ENCODE peak calls at places on chromosome 1, in ten cellular contexts. K is upper lobe of left lung, W is transverse colon, H is SK-N-SH, O is HepG2, L is GM12878, A is K562, G is sigmoid colon, T is esophagus muscularis mucosa, U is H1. C is an unnamed sample.

GRCh38 chr1:15902882-15903281 is 55.4 kb downstream of the SPEN start:
- DNase-seq in L (no peak), U (no peak), O (no peak), G (no peak), T (no peak), H (no peak), A (no peak), W (no peak), K (no peak), C (no peak)

GRCh38 chr1:230713915-230714764 is at the start of gene AGT:
- DNase-seq in O (peak; percentile 95), G (peak; percentile 89), T (no peak), W (peak; percentile 48), U (no peak), L (no peak), A (no peak), K (peak; percentile 52), H (no peak), C (peak; percentile 66)

GRCh38 chr1:23376890-23377811 is 7.5 kb upstream of the ZNF436 start:
- DNase-seq in H (no peak), T (no peak), K (no peak), G (peak; percentile 88), U (no peak), W (peak; percentile 48), L (no peak), A (peak; percentile 60), O (peak; percentile 76), C (no peak)

GRCh38 chr1:115456441-115456961 is 118.5 kb upstream of the NGF start:
- DNase-seq in A (no peak), W (no peak), L (no peak), O (no peak), H (no peak), G (no peak), T (no peak), K (no peak), U (no peak), C (no peak)

GRCh38 chr1:119771016-119771415 is 2.3 kb upstream of the HMGCS2 start:
- DNase-seq in T (peak; percentile 60), K (no peak), O (no peak), W (no peak), H (peak; percentile 29), U (no peak), G (no peak), A (no peak), L (no peak), C (no peak)

GRCh38 chr1:205259361-205259832 is 31.7 kb downstream of the TMCC2 start:
- DNase-seq in U (no peak), K (peak; percentile 72), H (no peak), A (no peak), G (no peak), L (no peak), T (no peak), O (no peak), W (no peak), C (no peak)

GRCh38 chr1:1910651-1911389 is 4.2 kb upstream of the CALML6 start:
- DNase-seq in T (no peak), O (no peak), L (no peak), G (peak; percentile 64), K (no peak), A (no peak), H (no peak), W (peak; percentile 16), U (no peak), C (no peak)

GRCh38 chr1:17274186-17275170 is 25.6 kb downstream of the PADI3 start:
- DNase-seq in L (peak; percentile 11), K (peak; percentile 57), U (peak; percentile 59), G (peak; percentile 50), A (peak; percentile 86), O (peak; percentile 24), H (peak; percentile 76), W (peak; percentile 74), T (no peak), C (peak; percentile 32)

GRCh38 chr1:66563094-66563800 is 29.3 kb downstream of the SGIP1 start:
- DNase-seq in H (no peak), G (peak; percentile 76), A (no peak), U (no peak), K (no peak), W (peak; percentile 13), L (no peak), T (no peak), O (peak; percentile 14), C (no peak)

GRCh38 chr1:77802026-77802425 is 22.6 kb downstream of the MIGA1 start:
- DNase-seq in U (no peak), K (no peak), T (no peak), A (no peak), L (no peak), G (no peak), H (no peak), W (no peak), O (no peak), C (no peak)

GRCh38 chr1:243917177-243917862 is 67.3 kb upstream of the AKT3 start:
- DNase-seq in O (no peak), T (no peak), W (peak; percentile 15), K (no peak), L (no peak), G (peak; percentile 71), A (no peak), H (peak; percentile 82), U (peak; percentile 23), C (no peak)

GRCh38 chr1:210796421-210796820 is 337.5 kb downstream of the KCNH1 start:
- DNase-seq in G (no peak), U (no peak), W (no peak), A (no peak), K (no peak), T (no peak), O (no peak), L (no peak), H (no peak), C (no peak)

GRCh38 chr1:47656719-47657685 is 219.2 kb downstream of the FOXD2 start:
- DNase-seq in W (no peak), T (no peak), H (no peak), K (peak; percentile 18), U (no peak), G (peak; percentile 72), O (no peak), L (no peak), A (no peak), C (peak; percentile 25)

DNA sequence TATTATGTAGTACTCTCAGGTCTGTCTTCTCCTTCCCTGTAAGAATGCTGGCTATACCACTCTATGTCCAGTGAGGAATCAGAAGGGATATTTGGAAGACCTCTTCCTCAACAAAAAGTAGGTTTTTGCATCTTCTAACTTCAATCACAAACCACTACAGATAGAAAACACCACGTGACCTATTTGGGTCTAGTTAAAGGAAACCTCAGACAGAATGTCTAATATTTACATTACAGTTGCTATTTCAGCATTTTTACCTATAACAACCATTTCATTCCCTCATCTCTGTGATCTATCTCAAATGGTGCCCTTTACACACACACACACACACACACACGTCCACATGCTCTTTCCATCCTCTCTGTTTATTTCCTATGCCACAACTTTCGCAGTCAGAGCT is 7.9 kb upstream of the ADORA3 start:
- DNase-seq in U (no peak), K (no peak), O (no peak), W (no peak), G (no peak), A (no peak), T (no peak), L (no peak), H (no peak), C (no peak)
- TF ChIP-seq POLR2AphosphoS5 in U (no peak), K (no peak), O (no peak), W (no peak), G (no peak), A (no peak), T (no peak), L (no peak), H (no peak), C (no peak)

GRCh38 chr1:201376107-201376463 is 1.4 kb downstream of the TNNT2 start:
- DNase-seq in L (no peak), K (no peak), U (no peak), O (no peak), H (no peak), T (no peak), A (no peak), W (no peak), G (no peak), C (no peak)

GRCh38 chr1:201376464-201377374 is 761 bp downstream of the TNNT2 start:
- DNase-seq in K (no peak), W (peak; percentile 47), H (peak; percentile 58), O (peak; percentile 39), U (peak; percentile 86), L (no peak), T (no peak), A (peak; percentile 82), G (no peak), C (peak; percentile 38)

GRCh38 chr1:201371841-201372240 is 5.6 kb downstream of the TNNT2 start:
- DNase-seq in T (no peak), W (no peak), O (no peak), U (no peak), H (no peak), G (no peak), K (no peak), L (no peak), A (no peak), C (no peak)

GRCh38 chr1:201375169-201375568 is 2.3 kb downstream of the TNNT2 start:
- DNase-seq in L (no peak), K (no peak), G (no peak), O (no peak), U (no peak), T (no peak), W (no peak), H (no peak), A (no peak), C (no peak)

GRCh38 chr1:201374376-201374775 is 3.1 kb downstream of the TNNT2 start:
- DNase-seq in A (no peak), G (no peak), L (no peak), T (no peak), O (no peak), H (no peak), W (no peak), K (no peak), U (no peak), C (no peak)
- H3K27ac ChIP-seq in A (no peak overlapping the region), G (no peak overlapping the region), L (no peak overlapping the region), T (no peak overlapping the region), O (no peak overlapping the region), H (no peak overlapping the region), W (no peak overlapping the region), K (no peak overlapping the region), U (no peak overlapping the region), C (no peak overlapping the region)

DNA sequence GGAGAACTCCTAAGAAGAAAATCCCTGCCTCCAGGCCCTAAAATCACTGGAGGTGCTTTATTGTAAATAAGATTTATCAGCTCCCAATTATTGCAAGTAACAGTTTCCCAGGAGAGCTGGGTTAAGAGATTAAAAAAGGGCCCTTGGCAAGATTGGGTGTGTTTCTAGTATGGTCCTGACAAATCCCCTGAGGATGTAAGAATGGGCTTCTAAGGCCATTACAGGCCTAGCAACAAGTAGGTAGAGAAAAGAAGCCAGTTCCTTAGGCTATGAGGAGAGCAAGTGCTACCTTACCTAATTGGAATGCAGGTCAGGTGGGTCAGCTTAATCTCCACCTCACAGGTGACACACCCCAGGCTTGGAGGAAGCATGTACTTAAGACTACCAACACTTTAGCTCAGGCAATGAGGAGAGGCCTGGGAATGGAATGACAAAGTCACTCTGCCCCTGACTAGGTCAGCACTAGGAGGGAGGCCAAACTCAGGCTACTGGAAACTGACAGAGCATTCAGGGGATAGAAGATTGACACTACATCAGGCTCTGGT is 6.8 kb upstream of the OTUD7B start:
- DNase-seq in G (no peak), H (no peak), U (peak; percentile 39), W (peak; percentile 46), L (no peak), A (no peak), K (peak; percentile 86), O (no peak), T (no peak), C (peak; percentile 63)
- TF ChIP-seq EP300 in G (no peak), H (no peak), U (no peak), W (no peak), L (no peak), A (no peak), K (no peak), O (no peak), T (no peak), C (no peak)

GRCh38 chr1:26015358-26015757 is 6.2 kb upstream of the EXTL1 start:
- DNase-seq in A (no peak), H (no peak), G (no peak), K (peak; percentile 94), O (peak; percentile 28), W (peak; percentile 44), L (no peak), U (no peak), T (no peak), C (no peak)
- TF ChIP-seq POLR2AphosphoS5 in A (no peak), H (no peak), G (no peak), K (peak; percentile 54), O (no peak), W (no peak), L (no peak), U (no peak), T (no peak), C (no peak)

C was measured in stomach.